ENCODE peak calls at places on chromosome 7, in four cellular contexts. One of them, this sample, is unnamed.

GRCh38 chr7:151891182-151891581 is 14.3 kb upstream of the PRKAG2 start:
- DNase-seq in GM10248: no peak
- DNase-seq in psoas muscle: no peak
- DNase-seq in neural crest cell: no peak
- DNase-seq in this sample: no peak

GRCh38 chr7:30859940-30860623 is 51.6 kb upstream of the AQP1 start:
- DNase-seq in GM10248: no peak
- DNase-seq in psoas muscle: no peak
- DNase-seq in neural crest cell: no peak
- DNase-seq in this sample: no peak

GRCh38 chr7:151853896-151854807 is 22.8 kb downstream of the PRKAG2 start:
- DNase-seq in GM10248: no peak
- DNase-seq in psoas muscle: peak; percentile 83
- DNase-seq in neural crest cell: no peak
- DNase-seq in this sample: no peak

GRCh38 chr7:143936087-143937009 is 1.3 kb downstream of the OR2F2 start:
- DNase-seq in GM10248: no peak
- DNase-seq in psoas muscle: no peak
- DNase-seq in neural crest cell: no peak
- DNase-seq in this sample: no peak

GRCh38 chr7:37925620-37926019 is 5.2 kb downstream of the EPDR1 start:
- DNase-seq in GM10248: no peak
- DNase-seq in psoas muscle: no peak
- DNase-seq in neural crest cell: no peak
- DNase-seq in this sample: no peak

GRCh38 chr7:153408360-153409335 is 643.5 kb upstream of the DPP6 start:
- DNase-seq in GM10248: no peak
- DNase-seq in psoas muscle: no peak
- DNase-seq in neural crest cell: no peak
- DNase-seq in this sample: no peak

GRCh38 chr7:105006367-105007139 is 7.5 kb upstream of the KMT2E start:
- DNase-seq in GM10248: no peak
- DNase-seq in psoas muscle: no peak
- DNase-seq in neural crest cell: no peak
- DNase-seq in this sample: no peak

GRCh38 chr7:48389977-48390376 is 218.7 kb downstream of the ABCA13 start:
- DNase-seq in GM10248: no peak
- DNase-seq in psoas muscle: no peak
- DNase-seq in neural crest cell: no peak
- DNase-seq in this sample: no peak

GRCh38 chr7:21971780-21972396 is 26.2 kb upstream of the CDCA7L start:
- DNase-seq in GM10248: no peak
- DNase-seq in psoas muscle: no peak
- DNase-seq in neural crest cell: no peak
- DNase-seq in this sample: no peak

GRCh38 chr7:8105449-8106095 is 137.0 kb downstream of the GLCCI1 start:
- DNase-seq in GM10248: no peak
- DNase-seq in psoas muscle: no peak
- DNase-seq in neural crest cell: no peak
- DNase-seq in this sample: no peak

GRCh38 chr7:1357601-1358271 is 101.5 kb downstream of the MICALL2 start:
- DNase-seq in GM10248: no peak
- DNase-seq in psoas muscle: no peak
- DNase-seq in neural crest cell: no peak
- DNase-seq in this sample: no peak

GRCh38 chr7:96827701-96828100 is 118.1 kb upstream of the SEM1 start:
- DNase-seq in GM10248: no peak
- DNase-seq in psoas muscle: no peak
- DNase-seq in neural crest cell: no peak
- DNase-seq in this sample: no peak

GRCh38 chr7:33981686-33982424 is 76.5 kb downstream of the BMPER start:
- DNase-seq in GM10248: no peak
- DNase-seq in psoas muscle: no peak
- DNase-seq in neural crest cell: no peak
- DNase-seq in this sample: no peak

GRCh38 chr7:1144269-1144771 is 15.7 kb downstream of the ZFAND2A start:
- DNase-seq in GM10248: peak; percentile 52
- DNase-seq in psoas muscle: peak; percentile 50
- DNase-seq in neural crest cell: no peak
- DNase-seq in this sample: no peak

GRCh38 chr7:32536585-32536984 is 41.3 kb downstream of the AVL9 start:
- DNase-seq in GM10248: no peak
- DNase-seq in psoas muscle: no peak
- DNase-seq in neural crest cell: no peak
- DNase-seq in this sample: no peak

GRCh38 chr7:130845581-130846085 is 111.6 kb upstream of the KLF14 start:
- DNase-seq in GM10248: no peak
- DNase-seq in psoas muscle: no peak
- DNase-seq in neural crest cell: no peak
- DNase-seq in this sample: no peak

GRCh38 chr7:145848691-145849090 is 267.9 kb upstream of the CNTNAP2 start:
- DNase-seq in GM10248: no peak
- DNase-seq in psoas muscle: no peak
- DNase-seq in neural crest cell: peak; percentile 35
- DNase-seq in this sample: no peak

GRCh38 chr7:130409067-130409721 is 28.9 kb downstream of the CPA1 start:
- DNase-seq in GM10248: no peak
- DNase-seq in psoas muscle: no peak
- DNase-seq in neural crest cell: no peak
- DNase-seq in this sample: no peak

GRCh38 chr7:154442939-154443338 is 390.7 kb downstream of the DPP6 start:
- DNase-seq in GM10248: no peak
- DNase-seq in psoas muscle: peak; percentile 66
- DNase-seq in neural crest cell: no peak
- DNase-seq in this sample: no peak

GRCh38 chr7:3463696-3464095 is 162.6 kb downstream of the SDK1 start:
- DNase-seq in GM10248: no peak
- DNase-seq in psoas muscle: no peak
- DNase-seq in neural crest cell: no peak
- DNase-seq in this sample: no peak

GRCh38 chr7:114312649-114313048 is 102.0 kb upstream of the FOXP2 start:
- DNase-seq in GM10248: no peak
- DNase-seq in psoas muscle: no peak
- DNase-seq in neural crest cell: no peak
- DNase-seq in this sample: no peak

GRCh38 chr7:47734949-47735291 is 153.0 kb upstream of the TNS3 start:
- DNase-seq in GM10248: no peak
- DNase-seq in psoas muscle: no peak
- DNase-seq in neural crest cell: no peak
- DNase-seq in this sample: no peak

GRCh38 chr7:139457153-139457946 is 26.1 kb downstream of the KLRG2 start:
- DNase-seq in GM10248: no peak
- DNase-seq in psoas muscle: no peak
- DNase-seq in neural crest cell: no peak
- DNase-seq in this sample: no peak

GRCh38 chr7:158858592-158859503 is 2.5 kb downstream of the DYNC2I1 start:
- DNase-seq in GM10248: no peak
- DNase-seq in psoas muscle: no peak
- DNase-seq in neural crest cell: no peak
- DNase-seq in this sample: no peak

GRCh38 chr7:76278540-76278939 is 23.9 kb upstream of the HSPB1 start:
- DNase-seq in GM10248: no peak
- DNase-seq in psoas muscle: no peak
- DNase-seq in neural crest cell: no peak
- DNase-seq in this sample: no peak

GRCh38 chr7:94142281-94142680 is 138.1 kb upstream of the BET1 start:
- DNase-seq in GM10248: no peak
- DNase-seq in psoas muscle: no peak
- DNase-seq in neural crest cell: no peak
- DNase-seq in this sample: no peak

GRCh38 chr7:16171928-16172327 is 249.4 kb downstream of the CRPPA start:
- DNase-seq in GM10248: no peak
- DNase-seq in psoas muscle: no peak
- DNase-seq in neural crest cell: no peak
- DNase-seq in this sample: no peak

GRCh38 chr7:114026486-114027089 is 107.8 kb upstream of the PPP1R3A start:
- DNase-seq in GM10248: peak; percentile 31
- DNase-seq in psoas muscle: no peak
- DNase-seq in neural crest cell: peak; percentile 35
- DNase-seq in this sample: no peak

GRCh38 chr7:139060838-139061237 is 25.0 kb upstream of the ZC3HAV1L start:
- DNase-seq in GM10248: no peak
- DNase-seq in psoas muscle: no peak
- DNase-seq in neural crest cell: no peak
- DNase-seq in this sample: no peak

DNA sequence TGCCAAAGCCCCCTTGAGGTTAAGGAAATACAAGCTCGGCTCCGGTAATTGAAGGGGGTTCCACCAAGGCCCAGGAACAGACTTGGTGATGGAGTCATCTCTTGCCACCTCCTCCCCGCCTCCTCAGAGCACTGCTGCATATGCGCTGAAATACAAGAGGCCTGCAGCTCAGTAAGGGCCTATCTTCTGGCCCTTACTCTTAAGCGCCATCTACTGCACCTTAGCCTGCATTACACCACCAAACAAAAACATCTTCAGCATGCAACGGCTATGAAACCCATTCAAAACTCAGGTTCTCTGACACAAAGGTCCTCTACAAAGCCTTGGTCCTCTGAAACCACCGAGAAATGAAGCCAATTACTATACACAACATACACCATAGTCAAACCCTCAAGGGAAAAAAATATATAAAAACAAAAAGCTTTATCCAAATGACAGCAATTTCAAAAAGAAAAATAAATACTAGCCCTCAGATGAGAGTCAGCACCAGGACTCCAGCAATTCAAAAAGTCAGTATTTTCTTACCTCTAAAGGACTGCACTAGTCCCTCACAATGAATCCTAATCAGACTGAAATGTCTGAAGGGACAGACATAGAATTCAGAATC is 176.8 kb upstream of the TBX20 start:
- DNase-seq in GM10248: no peak
- DNase-seq in psoas muscle: no peak
- DNase-seq in neural crest cell: no peak
- DNase-seq in this sample: no peak
- TF ChIP-seq CTCF in GM10248: peak; percentile 27
- TF ChIP-seq CTCF in psoas muscle: peak; percentile 7
- TF ChIP-seq CTCF in neural crest cell: peak; percentile 47
- TF ChIP-seq CTCF in this sample: no peak

DNA sequence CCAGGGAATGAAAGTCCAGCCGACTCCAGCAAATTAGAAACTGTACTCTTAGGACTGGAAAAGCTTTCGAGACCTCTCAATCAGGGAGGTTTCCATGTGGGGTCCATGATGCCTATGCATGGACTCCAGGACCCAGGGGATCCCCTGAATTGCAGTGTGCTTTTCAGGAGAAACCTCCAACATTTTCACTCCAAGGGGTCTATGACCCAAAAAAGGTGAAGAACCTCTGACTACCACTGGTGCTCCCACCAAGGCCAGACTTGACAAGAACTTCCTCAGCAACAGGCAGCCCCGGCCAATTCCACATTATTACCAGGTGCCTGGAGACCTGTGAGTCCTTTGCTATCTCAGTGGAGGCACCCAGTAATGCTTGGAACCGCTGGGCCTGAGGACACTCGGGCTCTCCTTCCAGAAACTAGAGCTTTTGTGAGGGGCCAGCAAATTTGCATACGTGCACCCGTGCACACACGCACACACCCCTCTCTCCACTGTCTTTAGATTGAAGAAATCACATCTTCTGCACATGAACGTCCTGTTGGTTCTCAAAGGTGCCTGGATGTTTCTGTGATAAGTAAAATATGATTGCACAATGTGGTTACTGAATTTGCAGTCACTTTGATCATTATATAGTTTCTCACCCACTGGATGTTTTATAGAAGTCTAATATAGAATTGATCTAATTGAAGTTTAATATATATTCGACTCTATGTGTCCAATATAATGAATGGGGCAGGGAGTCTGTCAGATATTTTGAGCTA is 54.7 kb downstream of the SYPL1 start:
- DNase-seq in GM10248: no peak
- DNase-seq in psoas muscle: no peak
- DNase-seq in neural crest cell: no peak
- DNase-seq in this sample: no peak
- TF ChIP-seq CTCF in GM10248: no peak
- TF ChIP-seq CTCF in psoas muscle: no peak
- TF ChIP-seq CTCF in neural crest cell: no peak
- TF ChIP-seq CTCF in this sample: no peak

GRCh38 chr7:116636997-116637396 is 35.0 kb upstream of the MET start:
- DNase-seq in GM10248: no peak
- DNase-seq in psoas muscle: no peak
- DNase-seq in neural crest cell: no peak
- DNase-seq in this sample: no peak
- TF ChIP-seq CTCF in GM10248: no peak
- TF ChIP-seq CTCF in psoas muscle: no peak
- TF ChIP-seq CTCF in neural crest cell: no peak
- TF ChIP-seq CTCF in this sample: no peak

DNA sequence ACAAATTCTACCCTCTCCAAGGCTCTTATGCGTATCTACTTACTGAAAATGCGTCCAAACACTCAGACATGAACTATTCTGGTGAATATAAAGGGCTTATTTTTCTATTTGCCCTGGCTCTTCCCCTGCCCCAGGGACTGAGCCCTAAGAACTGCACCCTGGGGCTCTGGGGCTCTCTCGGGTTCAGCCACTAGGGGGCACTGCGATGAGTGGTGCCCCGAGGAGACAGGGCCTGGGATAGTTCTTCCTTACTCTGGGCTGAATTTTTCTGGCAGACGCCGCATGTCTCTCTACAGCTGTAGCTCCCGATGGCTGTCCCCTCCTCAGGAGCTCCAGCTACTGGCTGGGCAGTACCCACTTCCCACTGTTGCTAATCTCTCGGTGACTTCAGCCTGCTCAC is 30.8 kb upstream of the GSDME start:
- DNase-seq in GM10248: no peak
- DNase-seq in psoas muscle: no peak
- DNase-seq in neural crest cell: no peak
- DNase-seq in this sample: no peak
- TF ChIP-seq CTCF in GM10248: peak; percentile 26
- TF ChIP-seq CTCF in psoas muscle: peak; percentile 40
- TF ChIP-seq CTCF in neural crest cell: peak; percentile 55
- TF ChIP-seq CTCF in this sample: no peak

GRCh38 chr7:29248713-29249382 is 54.3 kb downstream of the CHN2 start:
- DNase-seq in GM10248: no peak
- DNase-seq in psoas muscle: no peak
- DNase-seq in neural crest cell: no peak
- DNase-seq in this sample: no peak
- TF ChIP-seq CTCF in GM10248: no peak
- TF ChIP-seq CTCF in psoas muscle: no peak
- TF ChIP-seq CTCF in neural crest cell: no peak
- TF ChIP-seq CTCF in this sample: no peak

DNA sequence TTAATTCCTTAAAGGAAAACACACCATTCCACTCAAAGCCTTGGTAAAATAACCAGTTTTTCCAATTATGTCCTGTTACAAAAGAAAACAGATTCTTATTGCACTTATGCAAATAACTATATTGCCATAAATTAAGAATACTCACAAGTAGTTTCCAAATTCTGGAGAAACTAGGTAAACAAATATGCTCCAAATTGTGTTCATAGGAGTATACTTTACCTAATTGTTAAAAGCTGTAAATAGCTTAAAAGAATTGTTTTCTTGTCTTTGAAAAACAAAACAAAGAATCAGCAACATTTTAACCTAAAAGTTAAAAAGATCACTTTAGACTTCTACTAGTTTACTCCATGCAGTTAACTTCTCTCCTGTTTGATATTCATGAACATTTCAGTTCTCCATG is 38.9 kb upstream of the LRGUK start:
- DNase-seq in GM10248: no peak
- DNase-seq in psoas muscle: no peak
- DNase-seq in neural crest cell: no peak
- DNase-seq in this sample: no peak
- TF ChIP-seq CTCF in GM10248: no peak
- TF ChIP-seq CTCF in psoas muscle: no peak
- TF ChIP-seq CTCF in neural crest cell: no peak
- TF ChIP-seq CTCF in this sample: no peak

GRCh38 chr7:5477723-5478531 is 54.3 kb upstream of the TNRC18 start:
- DNase-seq in GM10248: peak; percentile 72
- DNase-seq in psoas muscle: peak; percentile 58
- DNase-seq in neural crest cell: peak; percentile 23
- DNase-seq in this sample: no peak
- TF ChIP-seq CTCF in GM10248: peak; percentile 5
- TF ChIP-seq CTCF in psoas muscle: peak; percentile 7
- TF ChIP-seq CTCF in neural crest cell: peak; percentile 42
- TF ChIP-seq CTCF in this sample: peak; percentile 15